ENCODE peak calls at places on chromosome 1, in seven cellular contexts. One of them, this sample, is unnamed. For H3K4me1 and H3K36me3, the result is how much of the 10 kb centered on the place peaks cover.

GRCh38 chr1:115666702-115667101 is 24.9 kb downstream of the VANGL1 start:
- DNase-seq in stomach: peak
- DNase-seq in Caco-2: no peak
- DNase-seq in GM23248: no peak
- DNase-seq in GM23338: no peak
- DNase-seq in ovary: no peak
- DNase-seq in pancreas: peak
- DNase-seq in this sample: no peak

GRCh38 chr1:32538887-32539583 is at the start of gene ZBTB8A:
- DNase-seq in stomach: peak
- DNase-seq in Caco-2: peak
- DNase-seq in GM23248: peak
- DNase-seq in GM23338: peak
- DNase-seq in ovary: peak
- DNase-seq in pancreas: peak
- DNase-seq in this sample: peak

GRCh38 chr1:41708332-41708731 is 210.4 kb downstream of the HIVEP3 start:
- DNase-seq in stomach: no peak
- DNase-seq in Caco-2: no peak
- DNase-seq in GM23248: no peak
- DNase-seq in GM23338: no peak
- DNase-seq in ovary: no peak
- DNase-seq in pancreas: no peak
- DNase-seq in this sample: no peak

GRCh38 chr1:48644950-48645605 is 131.6 kb downstream of the BEND5 start:
- DNase-seq in stomach: no peak
- DNase-seq in Caco-2: no peak
- DNase-seq in GM23248: no peak
- DNase-seq in GM23338: no peak
- DNase-seq in ovary: no peak
- DNase-seq in pancreas: no peak
- DNase-seq in this sample: no peak

GRCh38 chr1:111762332-111762731 is 6.6 kb downstream of the DDX20 start:
- DNase-seq in stomach: no peak
- DNase-seq in Caco-2: no peak
- DNase-seq in GM23248: no peak
- DNase-seq in GM23338: no peak
- DNase-seq in ovary: no peak
- DNase-seq in pancreas: no peak
- DNase-seq in this sample: no peak

GRCh38 chr1:117671781-117672501 is 66.1 kb downstream of the TENT5C start:
- DNase-seq in stomach: peak
- DNase-seq in Caco-2: no peak
- DNase-seq in GM23248: peak
- DNase-seq in GM23338: peak
- DNase-seq in ovary: peak
- DNase-seq in pancreas: peak
- DNase-seq in this sample: no peak

GRCh38 chr1:112272101-112272772 is 123.8 kb upstream of the CTTNBP2NL start:
- DNase-seq in stomach: no peak
- DNase-seq in Caco-2: no peak
- DNase-seq in GM23248: no peak
- DNase-seq in GM23338: no peak
- DNase-seq in ovary: no peak
- DNase-seq in pancreas: no peak
- DNase-seq in this sample: no peak

GRCh38 chr1:182357913-182358312 is 33.7 kb downstream of the GLUL start:
- DNase-seq in stomach: no peak
- DNase-seq in Caco-2: no peak
- DNase-seq in GM23248: no peak
- DNase-seq in GM23338: no peak
- DNase-seq in ovary: no peak
- DNase-seq in pancreas: no peak
- DNase-seq in this sample: peak

GRCh38 chr1:42756956-42757891 is 9.6 kb downstream of the P3H1 start:
- DNase-seq in stomach: peak
- DNase-seq in Caco-2: peak
- DNase-seq in GM23248: peak
- DNase-seq in GM23338: peak
- DNase-seq in ovary: no peak
- DNase-seq in pancreas: no peak
- DNase-seq in this sample: peak

GRCh38 chr1:233790662-233791371 is 113.7 kb upstream of the SLC35F3 start:
- DNase-seq in stomach: peak
- DNase-seq in Caco-2: peak
- DNase-seq in GM23248: peak
- DNase-seq in GM23338: peak
- DNase-seq in ovary: peak
- DNase-seq in pancreas: no peak
- DNase-seq in this sample: peak

GRCh38 chr1:20322825-20323612 is 32.3 kb downstream of the VWA5B1 start:
- DNase-seq in stomach: no peak
- DNase-seq in Caco-2: no peak
- DNase-seq in GM23248: peak
- DNase-seq in GM23338: no peak
- DNase-seq in ovary: no peak
- DNase-seq in pancreas: no peak
- DNase-seq in this sample: no peak

GRCh38 chr1:243849089-243850012 is 692 bp downstream of the AKT3 start:
- DNase-seq in stomach: peak
- DNase-seq in Caco-2: peak
- DNase-seq in GM23248: peak
- DNase-seq in GM23338: peak
- DNase-seq in ovary: peak
- DNase-seq in pancreas: peak
- DNase-seq in this sample: peak

GRCh38 chr1:243851765-243852164 is 1.7 kb upstream of the AKT3 start:
- DNase-seq in stomach: no peak
- DNase-seq in Caco-2: no peak
- DNase-seq in GM23248: no peak
- DNase-seq in GM23338: no peak
- DNase-seq in ovary: no peak
- DNase-seq in pancreas: no peak
- DNase-seq in this sample: peak

GRCh38 chr1:243850013-243850367 is at the start of gene AKT3:
- DNase-seq in stomach: peak
- DNase-seq in Caco-2: no peak
- DNase-seq in GM23248: no peak
- DNase-seq in GM23338: peak
- DNase-seq in ovary: no peak
- DNase-seq in pancreas: peak
- DNase-seq in this sample: no peak

GRCh38 chr1:243851129-243851756 is 1.2 kb upstream of the AKT3 start:
- DNase-seq in stomach: no peak
- DNase-seq in Caco-2: peak
- DNase-seq in GM23248: no peak
- DNase-seq in GM23338: no peak
- DNase-seq in ovary: no peak
- DNase-seq in pancreas: no peak
- DNase-seq in this sample: no peak

DNA sequence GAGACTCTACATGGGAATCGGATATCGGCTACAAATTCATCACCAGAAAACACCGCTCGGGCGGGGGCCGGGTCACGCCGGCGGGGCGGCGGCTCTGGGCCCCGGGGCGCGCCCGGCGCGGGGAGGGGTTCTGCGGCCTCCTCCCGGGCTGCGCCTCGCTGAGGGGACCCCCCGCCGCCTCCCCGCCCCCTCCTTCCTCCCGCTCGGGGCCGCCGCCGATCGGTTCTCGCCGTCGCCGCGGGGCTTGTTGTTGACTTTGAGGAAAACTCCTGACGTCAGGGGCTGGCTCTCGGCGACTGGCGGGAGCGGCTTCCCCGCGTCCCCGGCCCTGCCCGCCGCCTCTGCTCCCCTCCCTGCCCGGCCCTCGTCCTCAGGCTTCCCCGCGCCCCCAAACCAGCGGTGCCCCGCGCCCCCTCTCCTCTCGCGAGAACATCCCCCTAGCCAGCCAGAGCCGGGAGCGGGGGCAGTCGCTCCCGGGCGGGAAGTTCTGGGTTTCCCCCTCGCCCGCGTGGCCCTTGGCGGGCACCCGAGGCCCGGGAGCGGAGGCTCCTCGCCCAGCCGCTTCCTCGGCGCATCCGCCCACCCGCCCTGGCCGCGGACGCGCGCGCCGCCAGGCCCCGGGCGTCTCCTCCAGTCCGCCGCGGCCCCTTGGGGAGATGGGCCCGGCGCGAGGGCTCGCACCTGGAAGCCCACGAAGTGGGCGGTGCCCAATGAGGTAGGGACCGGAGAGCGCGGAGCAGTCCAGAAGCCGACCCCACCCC is 505 bp upstream of the AKT3 start:
- DNase-seq in stomach: peak
- DNase-seq in Caco-2: peak
- DNase-seq in GM23248: peak
- DNase-seq in GM23338: peak
- DNase-seq in ovary: peak
- DNase-seq in pancreas: peak
- DNase-seq in this sample: peak
- H3K4me1 ChIP-seq in stomach: under half
- H3K4me1 ChIP-seq in Caco-2: under half
- H3K4me1 ChIP-seq in GM23248: under half
- H3K4me1 ChIP-seq in GM23338: under half
- H3K4me1 ChIP-seq in ovary: under half
- H3K4me1 ChIP-seq in pancreas: under half
- H3K4me1 ChIP-seq in this sample: under half

GRCh38 chr1:51270751-51271150 is 34.7 kb downstream of the RNF11 start:
- DNase-seq in stomach: no peak
- DNase-seq in Caco-2: no peak
- DNase-seq in GM23248: peak
- DNase-seq in GM23338: no peak
- DNase-seq in ovary: no peak
- DNase-seq in pancreas: no peak
- DNase-seq in this sample: no peak

GRCh38 chr1:51280321-51281096 is 44.4 kb downstream of the RNF11 start:
- DNase-seq in stomach: no peak
- DNase-seq in Caco-2: no peak
- DNase-seq in GM23248: no peak
- DNase-seq in GM23338: no peak
- DNase-seq in ovary: no peak
- DNase-seq in pancreas: no peak
- DNase-seq in this sample: no peak

GRCh38 chr1:51272916-51273315 is 36.8 kb downstream of the RNF11 start:
- DNase-seq in stomach: no peak
- DNase-seq in Caco-2: no peak
- DNase-seq in GM23248: no peak
- DNase-seq in GM23338: no peak
- DNase-seq in ovary: no peak
- DNase-seq in pancreas: no peak
- DNase-seq in this sample: no peak

GRCh38 chr1:51276286-51276685 is 40.2 kb downstream of the RNF11 start:
- DNase-seq in stomach: no peak
- DNase-seq in Caco-2: no peak
- DNase-seq in GM23248: no peak
- DNase-seq in GM23338: no peak
- DNase-seq in ovary: no peak
- DNase-seq in pancreas: no peak
- DNase-seq in this sample: no peak

GRCh38 chr1:51274676-51275075 is 38.6 kb downstream of the RNF11 start:
- DNase-seq in stomach: no peak
- DNase-seq in Caco-2: no peak
- DNase-seq in GM23248: no peak
- DNase-seq in GM23338: no peak
- DNase-seq in ovary: no peak
- DNase-seq in pancreas: no peak
- DNase-seq in this sample: no peak
- H3K36me3 ChIP-seq in stomach: under half
- H3K36me3 ChIP-seq in Caco-2: under half
- H3K36me3 ChIP-seq in GM23248: under half
- H3K36me3 ChIP-seq in GM23338: under half
- H3K36me3 ChIP-seq in ovary: under half
- H3K36me3 ChIP-seq in pancreas: under half
- H3K36me3 ChIP-seq in this sample: under half

GRCh38 chr1:1440262-1440772 is 4.8 kb downstream of the VWA1 start:
- DNase-seq in stomach: no peak
- DNase-seq in Caco-2: no peak
- DNase-seq in GM23248: no peak
- DNase-seq in GM23338: no peak
- DNase-seq in ovary: no peak
- DNase-seq in pancreas: peak
- DNase-seq in this sample: no peak
- H3K4me1 ChIP-seq in stomach: under half
- H3K4me1 ChIP-seq in Caco-2: under half
- H3K4me1 ChIP-seq in GM23248: under half
- H3K4me1 ChIP-seq in GM23338: under half
- H3K4me1 ChIP-seq in ovary: under half
- H3K4me1 ChIP-seq in pancreas: under half
- H3K4me1 ChIP-seq in this sample: under half

DNA sequence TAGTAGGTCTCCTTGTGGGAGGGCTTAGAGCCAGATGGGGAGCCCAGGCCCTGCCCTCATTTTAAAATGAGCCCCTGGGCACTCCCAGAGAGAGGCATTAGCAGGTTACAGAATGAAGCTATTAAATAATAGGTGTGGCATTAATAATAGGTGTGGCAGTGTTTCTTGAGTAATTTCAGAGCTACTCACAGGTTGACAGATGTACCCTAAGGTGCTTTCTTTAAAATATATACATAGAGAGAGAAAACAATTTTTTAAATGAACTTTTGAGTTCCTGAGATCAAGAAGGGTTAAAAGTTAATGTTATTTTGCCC is 1.2 kb downstream of the EEIG2 start:
- DNase-seq in stomach: no peak
- DNase-seq in Caco-2: no peak
- DNase-seq in GM23248: no peak
- DNase-seq in GM23338: no peak
- DNase-seq in ovary: no peak
- DNase-seq in pancreas: no peak
- DNase-seq in this sample: no peak
- H3K36me3 ChIP-seq in stomach: under half
- H3K36me3 ChIP-seq in Caco-2: under half
- H3K36me3 ChIP-seq in GM23248: under half
- H3K36me3 ChIP-seq in GM23338: under half
- H3K36me3 ChIP-seq in ovary: under half
- H3K36me3 ChIP-seq in pancreas: under half
- H3K36me3 ChIP-seq in this sample: under half

This sample was measured in SJCRH30.